ENCODE peak calls at places on chromosomes 6 and 20, in four cellular contexts. P is uterus, H is breast epithelium, T is NCI-H1105 treated with DMSO at 0.1 percent for 48 hours. X is an unnamed sample.

GRCh38 chr20:33915726-33916331 is 77.9 kb upstream of the RALY start:
- DNase-seq in H (no peak), P (no peak), T (peak), X (no peak)

GRCh38 chr6:5484692-5485091 is 223.4 kb downstream of the FARS2 start:
- DNase-seq in H (no peak), P (no peak), T (no peak), X (no peak)

GRCh38 chr6:2583459-2583858 is 167.3 kb downstream of the MYLK4 start:
- DNase-seq in P (no peak), H (no peak), T (no peak), X (no peak)

GRCh38 chr20:46751856-46752255 is 42.4 kb downstream of the SLC2A10 start:
- DNase-seq in P (no peak), H (no peak), T (no peak), X (no peak)

GRCh38 chr6:57033228-57033627 is 13.3 kb upstream of the KIAA1586 start:
- DNase-seq in T (no peak), H (no peak), P (no peak), X (no peak)

GRCh38 chr6:28139860-28140500 is 1.7 kb upstream of the ZKSCAN8 start:
- DNase-seq in H (no peak), T (no peak), P (no peak), X (no peak)

GRCh38 chr20:7924692-7925091 is 15.6 kb downstream of the HAO1 start:
- DNase-seq in T (no peak), P (no peak), H (no peak), X (no peak)

GRCh38 chr20:50175938-50176933 is 14.4 kb upstream of the CEBPB start:
- DNase-seq in H (no peak), T (no peak), P (no peak), X (no peak)

GRCh38 chr6:25449774-25450173 is 170.6 kb downstream of the CARMIL1 start:
- DNase-seq in H (no peak), T (peak), P (no peak), X (no peak)

GRCh38 chr20:49984426-49985153 is 1.8 kb downstream of the SNAI1 start:
- DNase-seq in H (no peak), T (no peak), P (no peak), X (no peak)

GRCh38 chr6:50030350-50030749 is 8.6 kb upstream of the DEFB110 start:
- DNase-seq in H (no peak), P (no peak), T (no peak), X (no peak)

GRCh38 chr6:44010411-44011349 is 116.6 kb downstream of the MRPL14 start:
- DNase-seq in P (no peak), H (no peak), T (no peak), X (no peak)

GRCh38 chr6:11096109-11096508 is 2.5 kb downstream of the SMIM13 start:
- DNase-seq in P (no peak), T (no peak), H (no peak), X (no peak)

GRCh38 chr6:6851059-6851658 is 256.6 kb upstream of the RREB1 start:
- DNase-seq in H (no peak), P (peak), T (no peak), X (no peak)

GRCh38 chr20:5933802-5934436 is 16.4 kb downstream of the TRMT6 start:
- DNase-seq in T (peak), H (no peak), P (no peak), X (no peak)

GRCh38 chr20:10609276-10609675 is 64.5 kb downstream of the JAG1 start:
- DNase-seq in P (peak), H (no peak), T (no peak), X (no peak)

GRCh38 chr20:11814276-11814675 is 103.4 kb upstream of the BTBD3 start:
- DNase-seq in H (no peak), T (no peak), P (no peak), X (no peak)

GRCh38 chr20:8227293-8227692 is 95.2 kb downstream of the PLCB1 start:
- DNase-seq in H (no peak), P (no peak), T (no peak), X (no peak)

GRCh38 chr6:47147175-47147727 is 105.1 kb upstream of the ADGRF1 start:
- DNase-seq in P (no peak), T (no peak), H (no peak), X (no peak)

GRCh38 chr6:28000351-28001045 is 43.5 kb downstream of the OR2B6 start:
- DNase-seq in P (no peak), T (no peak), H (no peak), X (no peak)

GRCh38 chr6:149933461-149933860 is 8.4 kb upstream of the ULBP2 start:
- DNase-seq in T (no peak), H (no peak), P (no peak), X (no peak)

GRCh38 chr20:58542411-58543095 is 27.4 kb upstream of the APCDD1L start:
- DNase-seq in T (no peak), P (no peak), H (peak), X (no peak)

GRCh38 chr20:62778058-62778457 is 18.2 kb upstream of the MRGBP start:
- DNase-seq in T (no peak), H (no peak), P (no peak), X (no peak)

GRCh38 chr6:692356-692851 is 535 bp downstream of the EXOC2 start:
- DNase-seq in T (peak), P (no peak), H (no peak), X (no peak)

GRCh38 chr6:113629940-113630339 is 227.2 kb upstream of the MARCKS start:
- DNase-seq in H (no peak), T (no peak), P (no peak), X (no peak)

GRCh38 chr20:764255-764654 is 4.0 kb downstream of the SLC52A3 start:
- DNase-seq in T (no peak), P (no peak), H (no peak), X (no peak)

GRCh38 chr20:57938158-57939108 is 228.6 kb upstream of the PMEPA1 start:
- DNase-seq in T (no peak), H (no peak), P (no peak), X (no peak)

GRCh38 chr6:53673138-53673801 is 7.7 kb upstream of the KLHL31 start:
- DNase-seq in T (no peak), H (no peak), P (no peak), X (no peak)

GRCh38 chr20:3094848-3095629 is 10.5 kb upstream of the AVP start:
- DNase-seq in H (no peak), T (no peak), P (no peak), X (no peak)

GRCh38 chr6:132445201-132445951 is 44.1 kb upstream of the MOXD1 start:
- DNase-seq in T (no peak), H (no peak), P (no peak), X (no peak)

GRCh38 chr20:16806886-16807285 is 58.7 kb downstream of the OTOR start:
- DNase-seq in H (no peak), T (no peak), P (no peak), X (no peak)

GRCh38 chr6:104642871-104643270 is 216.8 kb downstream of the HACE1 start:
- DNase-seq in H (no peak), T (no peak), P (no peak), X (no peak)

GRCh38 chr6:17483391-17484016 is 90.1 kb downstream of the CAP2 start:
- DNase-seq in T (no peak), H (no peak), P (no peak), X (no peak)

GRCh38 chr6:30013296-30013922 is 47.7 kb upstream of the POLR1H start:
- DNase-seq in H (no peak), T (peak), P (no peak), X (no peak)

X was measured in iPS DF 19.7.